ENCODE peak calls at places on chromosomes 6 and 20, in four cellular contexts. W is T-helper 17 cell, O is SHP77 treated with DMSO at 0.1 percent for 48 hours, A is OCI-LY7. U is an unnamed sample.

GRCh38 chr20:41121399-41121798 is 15.9 kb upstream of the PLCG1 start:
- DNase-seq in W (no peak), O (no peak), A (no peak), U (no peak)

GRCh38 chr6:51678905-51679620 is 408.4 kb downstream of the PKHD1 start:
- DNase-seq in W (no peak), O (no peak), A (no peak), U (no peak)

GRCh38 chr20:1964659-1965405 is 29.0 kb downstream of the PDYN start:
- DNase-seq in W (no peak), O (no peak), A (no peak), U (no peak)

GRCh38 chr20:45827030-45827652 is at the start of gene TNNC2:
- DNase-seq in W (no peak), O (no peak), A (no peak), U (no peak)

GRCh38 chr6:69026243-69026642 is 391.2 kb downstream of the ADGRB3 start:
- DNase-seq in W (no peak), O (no peak), A (no peak), U (peak)

GRCh38 chr6:112235956-112236355 is 18.4 kb downstream of the LAMA4 start:
- DNase-seq in W (no peak), O (no peak), A (no peak), U (peak)

GRCh38 chr6:166713608-166714510 is 86.8 kb upstream of the RPS6KA2 start:
- DNase-seq in W (no peak), O (no peak), A (no peak), U (no peak)

GRCh38 chr20:60372822-60373221 is 414.6 kb downstream of the CDH26 start:
- DNase-seq in W (no peak), O (peak), A (no peak), U (no peak)

GRCh38 chr6:84346372-84346771 is 118.9 kb upstream of the CEP162 start:
- DNase-seq in W (no peak), O (no peak), A (no peak), U (peak)

GRCh38 chr20:44295995-44296394 is 15.0 kb downstream of the FITM2 start:
- DNase-seq in W (no peak), O (no peak), A (no peak), U (no peak)

GRCh38 chr6:37371158-37372083 is 17.6 kb downstream of the RNF8 start:
- DNase-seq in W (no peak), O (no peak), A (no peak), U (no peak)

GRCh38 chr6:20876016-20876415 is 341.8 kb downstream of the CDKAL1 start:
- DNase-seq in W (no peak), O (no peak), A (no peak), U (peak)

GRCh38 chr6:144294016-144294415 is 8.9 kb downstream of the UTRN start:
- DNase-seq in W (no peak), O (no peak), A (no peak), U (peak)

GRCh38 chr20:63053430-63054102 is 46.8 kb upstream of the BHLHE23 start:
- DNase-seq in W (no peak), O (no peak), A (no peak), U (no peak)

GRCh38 chr6:87029711-87030314 is 65.1 kb downstream of the CGA start:
- DNase-seq in W (no peak), O (no peak), A (peak), U (peak)

GRCh38 chr6:132236281-132236680 is 165.0 kb downstream of the MOXD1 start:
- DNase-seq in W (no peak), O (no peak), A (no peak), U (no peak)

GRCh38 chr6:109441069-109441816 is 719 bp downstream of the SMPD2 start:
- DNase-seq in W (peak), O (no peak), A (peak), U (peak)

GRCh38 chr6:142613981-142614380 is 312.2 kb downstream of the ADGRG6 start:
- DNase-seq in W (no peak), O (no peak), A (no peak), U (peak)

GRCh38 chr20:3168079-3168828 is 5.1 kb downstream of the LZTS3 start:
- DNase-seq in W (no peak), O (no peak), A (no peak), U (no peak)

GRCh38 chr6:160253714-160254113 is 4.9 kb downstream of the SLC22A2 start:
- DNase-seq in W (no peak), O (no peak), A (no peak), U (no peak)

GRCh38 chr20:59002874-59003399 is 4.1 kb downstream of the CTSZ start:
- DNase-seq in W (no peak), O (no peak), A (no peak), U (no peak)

GRCh38 chr20:20603339-20603990 is 109.0 kb downstream of the RALGAPA2 start:
- DNase-seq in W (no peak), O (peak), A (peak), U (no peak)

GRCh38 chr6:126118934-126119333 is 132.6 kb downstream of the TRMT11 start:
- DNase-seq in W (no peak), O (no peak), A (no peak), U (peak)

GRCh38 chr20:46308258-46309157 is at the start of gene CDH22:
- DNase-seq in W (peak), O (no peak), A (peak), U (peak)

GRCh38 chr6:159125014-159125609 is 44.1 kb upstream of the FNDC1 start:
- DNase-seq in W (no peak), O (no peak), A (peak), U (no peak)

GRCh38 chr20:63641792-63642517 is 11.3 kb downstream of the STMN3 start:
- DNase-seq in W (peak), O (peak), A (peak), U (peak)

GRCh38 chr6:116371384-116372209 is 850 bp downstream of the DSE start:
- DNase-seq in W (peak), O (no peak), A (no peak), U (peak)

GRCh38 chr6:166005846-166006592 is 161.6 kb downstream of the TBXT start:
- DNase-seq in W (no peak), O (peak), A (no peak), U (peak)

GRCh38 chr6:168132531-168133184 is 53.6 kb upstream of the FRMD1 start:
- DNase-seq in W (no peak), O (no peak), A (no peak), U (peak)

GRCh38 chr6:56570434-56571359 is 72.0 kb downstream of the DST start:
- DNase-seq in W (no peak), O (peak), A (peak), U (no peak)

GRCh38 chr6:135481786-135482369 is 15.7 kb downstream of the AHI1 start:
- DNase-seq in W (no peak), O (no peak), A (peak), U (no peak)

GRCh38 chr20:2136275-2136674 is 34.6 kb downstream of the STK35 start:
- DNase-seq in W (no peak), O (peak), A (no peak), U (no peak)

GRCh38 chr6:10883312-10884244 is 1.7 kb upstream of the GCM2 start:
- DNase-seq in W (no peak), O (no peak), A (no peak), U (no peak)

U was measured in LHCN-M2.